ENCODE peak calls at places on chromosomes 12 and 14, in five cellular contexts. One of them, this sample, is unnamed.

GRCh38 chr12:110245278-110245868 is 35.7 kb upstream of the ATP2A2 start:
- DNase-seq in WERI-Rb-1: no peak
- DNase-seq in A673: peak
- DNase-seq in astrocyte of the spinal cord: no peak
- DNase-seq in endothelial cell of umbilical vein: peak
- DNase-seq in this sample: no peak

GRCh38 chr12:117141097-117141898 is 42.1 kb upstream of the TESC start:
- DNase-seq in WERI-Rb-1: no peak
- DNase-seq in A673: no peak
- DNase-seq in astrocyte of the spinal cord: no peak
- DNase-seq in endothelial cell of umbilical vein: no peak
- DNase-seq in this sample: no peak

GRCh38 chr12:91326043-91327027 is 143.7 kb upstream of the DCN start:
- DNase-seq in WERI-Rb-1: peak
- DNase-seq in A673: peak
- DNase-seq in astrocyte of the spinal cord: peak
- DNase-seq in endothelial cell of umbilical vein: peak
- DNase-seq in this sample: no peak

GRCh38 chr14:77641534-77642341 is 25.3 kb upstream of the SPTLC2 start:
- DNase-seq in WERI-Rb-1: no peak
- DNase-seq in A673: peak
- DNase-seq in astrocyte of the spinal cord: peak
- DNase-seq in endothelial cell of umbilical vein: peak
- DNase-seq in this sample: no peak

GRCh38 chr12:109741286-109741969 is 27.8 kb downstream of the FAM222A start:
- DNase-seq in WERI-Rb-1: peak
- DNase-seq in A673: no peak
- DNase-seq in astrocyte of the spinal cord: no peak
- DNase-seq in endothelial cell of umbilical vein: no peak
- DNase-seq in this sample: no peak

GRCh38 chr14:70027785-70028428 is 148.7 kb downstream of the SMOC1 start:
- DNase-seq in WERI-Rb-1: peak
- DNase-seq in A673: peak
- DNase-seq in astrocyte of the spinal cord: peak
- DNase-seq in endothelial cell of umbilical vein: peak
- DNase-seq in this sample: peak

GRCh38 chr12:84701966-84702365 is 210.6 kb downstream of the SLC6A15 start:
- DNase-seq in WERI-Rb-1: no peak
- DNase-seq in A673: peak
- DNase-seq in astrocyte of the spinal cord: peak
- DNase-seq in endothelial cell of umbilical vein: peak
- DNase-seq in this sample: no peak

GRCh38 chr14:44897844-44898151 is 63.9 kb downstream of the KLHL28 start:
- DNase-seq in WERI-Rb-1: no peak
- DNase-seq in A673: no peak
- DNase-seq in astrocyte of the spinal cord: peak
- DNase-seq in endothelial cell of umbilical vein: peak
- DNase-seq in this sample: no peak

GRCh38 chr12:13024151-13024946 is 19.8 kb upstream of the FAM234B start:
- DNase-seq in WERI-Rb-1: no peak
- DNase-seq in A673: no peak
- DNase-seq in astrocyte of the spinal cord: peak
- DNase-seq in endothelial cell of umbilical vein: peak
- DNase-seq in this sample: no peak

GRCh38 chr14:86462193-86462592 is 932.2 kb downstream of the FLRT2 start:
- DNase-seq in WERI-Rb-1: peak
- DNase-seq in A673: peak
- DNase-seq in astrocyte of the spinal cord: peak
- DNase-seq in endothelial cell of umbilical vein: no peak
- DNase-seq in this sample: no peak

GRCh38 chr14:99724196-99724891 is 40.2 kb downstream of the CYP46A1 start:
- DNase-seq in WERI-Rb-1: peak
- DNase-seq in A673: no peak
- DNase-seq in astrocyte of the spinal cord: no peak
- DNase-seq in endothelial cell of umbilical vein: no peak
- DNase-seq in this sample: no peak

GRCh38 chr14:83433618-83434017 is 1900.0 kb upstream of the SEL1L start:
- DNase-seq in WERI-Rb-1: no peak
- DNase-seq in A673: no peak
- DNase-seq in astrocyte of the spinal cord: no peak
- DNase-seq in endothelial cell of umbilical vein: no peak
- DNase-seq in this sample: no peak

GRCh38 chr12:66596189-66596588 is 82.7 kb downstream of the GRIP1 start:
- DNase-seq in WERI-Rb-1: no peak
- DNase-seq in A673: no peak
- DNase-seq in astrocyte of the spinal cord: peak
- DNase-seq in endothelial cell of umbilical vein: peak
- DNase-seq in this sample: no peak
- TF ChIP-seq CTCF in WERI-Rb-1: no peak
- TF ChIP-seq CTCF in A673: no peak
- TF ChIP-seq CTCF in astrocyte of the spinal cord: no peak
- TF ChIP-seq CTCF in endothelial cell of umbilical vein: no peak
- TF ChIP-seq CTCF in this sample: no peak

GRCh38 chr14:74840603-74841030 is 35.3 kb downstream of the PROX2 start:
- DNase-seq in WERI-Rb-1: no peak
- DNase-seq in A673: no peak
- DNase-seq in astrocyte of the spinal cord: no peak
- DNase-seq in endothelial cell of umbilical vein: no peak
- DNase-seq in this sample: no peak

GRCh38 chr14:74846968-74847549 is 28.9 kb downstream of the PROX2 start:
- DNase-seq in WERI-Rb-1: no peak
- DNase-seq in A673: no peak
- DNase-seq in astrocyte of the spinal cord: peak
- DNase-seq in endothelial cell of umbilical vein: no peak
- DNase-seq in this sample: no peak

GRCh38 chr14:74846168-74846567 is 29.8 kb downstream of the PROX2 start:
- DNase-seq in WERI-Rb-1: peak
- DNase-seq in A673: peak
- DNase-seq in astrocyte of the spinal cord: peak
- DNase-seq in endothelial cell of umbilical vein: no peak
- DNase-seq in this sample: no peak

GRCh38 chr14:74841230-74842207 is 34.4 kb downstream of the PROX2 start:
- DNase-seq in WERI-Rb-1: no peak
- DNase-seq in A673: no peak
- DNase-seq in astrocyte of the spinal cord: no peak
- DNase-seq in endothelial cell of umbilical vein: no peak
- DNase-seq in this sample: no peak

GRCh38 chr14:74843653-74844052 is 32.3 kb downstream of the PROX2 start:
- DNase-seq in WERI-Rb-1: no peak
- DNase-seq in A673: no peak
- DNase-seq in astrocyte of the spinal cord: peak
- DNase-seq in endothelial cell of umbilical vein: no peak
- DNase-seq in this sample: no peak
- TF ChIP-seq CTCF in WERI-Rb-1: no peak
- TF ChIP-seq CTCF in A673: no peak
- TF ChIP-seq CTCF in astrocyte of the spinal cord: no peak
- TF ChIP-seq CTCF in endothelial cell of umbilical vein: no peak
- TF ChIP-seq CTCF in this sample: no peak

GRCh38 chr12:119235352-119235751 is 56.6 kb downstream of the HSPB8 start:
- DNase-seq in WERI-Rb-1: peak
- DNase-seq in A673: no peak
- DNase-seq in astrocyte of the spinal cord: no peak
- DNase-seq in endothelial cell of umbilical vein: no peak
- DNase-seq in this sample: no peak
- TF ChIP-seq CTCF in WERI-Rb-1: peak
- TF ChIP-seq CTCF in A673: peak
- TF ChIP-seq CTCF in astrocyte of the spinal cord: peak
- TF ChIP-seq CTCF in endothelial cell of umbilical vein: no peak
- TF ChIP-seq CTCF in this sample: peak

GRCh38 chr14:105207460-105207901 is 26.4 kb upstream of the NUDT14 start:
- DNase-seq in WERI-Rb-1: no peak
- DNase-seq in A673: peak
- DNase-seq in astrocyte of the spinal cord: no peak
- DNase-seq in endothelial cell of umbilical vein: no peak
- DNase-seq in this sample: no peak
- TF ChIP-seq CTCF in WERI-Rb-1: peak
- TF ChIP-seq CTCF in A673: no peak
- TF ChIP-seq CTCF in astrocyte of the spinal cord: peak
- TF ChIP-seq CTCF in endothelial cell of umbilical vein: no peak
- TF ChIP-seq CTCF in this sample: no peak

DNA sequence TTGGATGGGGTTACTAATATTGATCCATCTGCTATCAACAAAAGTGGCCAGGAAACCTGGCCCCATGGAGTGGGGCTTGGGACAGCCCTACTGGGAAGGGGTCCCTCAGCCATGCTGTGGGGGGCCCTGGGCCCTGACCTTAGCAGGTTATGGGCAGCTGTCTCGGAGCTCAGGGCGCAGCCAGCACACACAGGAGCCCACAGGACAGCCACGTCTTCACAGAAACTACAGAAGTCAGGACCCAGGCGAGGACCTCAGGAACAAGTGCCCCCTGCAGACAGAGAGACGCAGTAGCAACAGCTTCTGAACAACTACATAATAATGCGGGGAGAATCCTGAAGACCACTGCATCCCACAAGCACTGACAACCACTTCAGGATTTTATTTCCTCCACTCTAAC is 11.9 kb upstream of the FKBP11 start:
- DNase-seq in WERI-Rb-1: no peak
- DNase-seq in A673: peak
- DNase-seq in astrocyte of the spinal cord: no peak
- DNase-seq in endothelial cell of umbilical vein: no peak
- DNase-seq in this sample: no peak
- TF ChIP-seq CTCF in WERI-Rb-1: peak
- TF ChIP-seq CTCF in A673: peak
- TF ChIP-seq CTCF in astrocyte of the spinal cord: peak
- TF ChIP-seq CTCF in endothelial cell of umbilical vein: peak
- TF ChIP-seq CTCF in this sample: no peak